ENCODE peak calls at places on chromosomes 7 and 10, in nine cellular contexts. A is RPMI7951, I is psoas muscle, W is tibial artery, U is GM13977, G is cardiac septum, T is A172, M is T follicular helper cell, J is kidney tubule cell. D is an unnamed sample.

GRCh38 chr7:27185013-27185707 is at the start of gene HOXA11:
- DNase-seq in A (no peak), I (no peak), W (peak), U (no peak), G (peak), T (no peak), M (no peak), J (peak), D (no peak)

GRCh38 chr7:2517678-2518077 is 1.9 kb upstream of the LFNG start:
- DNase-seq in A (no peak), I (no peak), W (no peak), U (no peak), G (no peak), T (peak), M (no peak), J (no peak), D (no peak)

GRCh38 chr7:101650579-101651081 is 21.5 kb upstream of the MYL10 start:
- DNase-seq in A (peak), I (no peak), W (no peak), U (no peak), G (no peak), T (peak), M (no peak), J (no peak), D (no peak)

GRCh38 chr7:1668932-1669485 is 1.1 kb upstream of the ELFN1 start:
- DNase-seq in A (no peak), I (peak), W (peak), U (peak), G (peak), T (no peak), M (no peak), J (no peak), D (peak)

GRCh38 chr7:52179934-52180333 is 855.5 kb upstream of the POM121L12 start:
- DNase-seq in A (no peak), I (no peak), W (no peak), U (no peak), G (no peak), T (no peak), M (no peak), J (no peak), D (no peak)

GRCh38 chr7:83947260-83947659 is 247.3 kb downstream of the SEMA3A start:
- DNase-seq in A (peak), I (no peak), W (no peak), U (peak), G (no peak), T (peak), M (no peak), J (peak), D (peak)

GRCh38 chr7:99312316-99313203 is 13.1 kb upstream of the ARPC1A start:
- DNase-seq in A (peak), I (peak), W (peak), U (peak), G (no peak), T (peak), M (peak), J (peak), D (peak)

GRCh38 chr7:44046321-44047061 is 2.0 kb downstream of the DBNL start:
- DNase-seq in A (no peak), I (no peak), W (no peak), U (no peak), G (peak), T (no peak), M (no peak), J (peak), D (peak)

GRCh38 chr7:45938626-45939302 is 17.7 kb upstream of the IGFBP3 start:
- DNase-seq in A (no peak), I (no peak), W (no peak), U (no peak), G (peak), T (no peak), M (no peak), J (no peak), D (no peak)

GRCh38 chr10:110207805-110208613 is 604 bp downstream of the MXI1 start:
- DNase-seq in A (no peak), I (peak), W (peak), U (peak), G (no peak), T (no peak), M (peak), J (peak), D (peak)

GRCh38 chr7:145845345-145845744 is 271.3 kb upstream of the CNTNAP2 start:
- DNase-seq in A (no peak), I (no peak), W (no peak), U (no peak), G (no peak), T (no peak), M (no peak), J (no peak), D (no peak)

GRCh38 chr7:91347288-91347687 is 83.1 kb downstream of the FZD1 start:
- DNase-seq in A (no peak), I (no peak), W (peak), U (no peak), G (no peak), T (peak), M (no peak), J (peak), D (no peak)

D was measured in ecto neural progenitor cell.